ENCODE peak calls at places on chromosome 21, in five cellular contexts. K is esophagus squamous epithelium, F is breast epithelium, X is heart right ventricle, O is H9. Q is an unnamed sample.

GRCh38 chr21:42640486-42640885 is 12.9 kb upstream of the PDE9A start:
- DNase-seq in F (no peak), O (no peak), K (no peak), X (no peak), Q (no peak)

GRCh38 chr21:46091631-46092025 is 6.3 kb upstream of the COL6A2 start:
- DNase-seq in O (no peak), X (no peak), F (peak), K (no peak), Q (no peak)

GRCh38 chr21:46191686-46192575 is 7.7 kb upstream of the SPATC1L start:
- DNase-seq in X (no peak), K (no peak), F (no peak), O (no peak), Q (peak)

GRCh38 chr21:8991088-8991907 is 1530.1 kb upstream of the TPTE start:
- DNase-seq in X (no peak), K (no peak), F (no peak), O (peak), Q (no peak)

GRCh38 chr21:45525910-45526306 is 16.3 kb downstream of the SLC19A1 start:
- DNase-seq in F (no peak), O (no peak), K (no peak), X (no peak), Q (peak)

GRCh38 chr21:38795475-38795874 is 10.3 kb upstream of the ETS2 start:
- DNase-seq in K (no peak), O (no peak), X (no peak), F (no peak), Q (no peak)

GRCh38 chr21:44615881-44616590 is 4.2 kb downstream of the KRTAP10-8 start:
- DNase-seq in O (no peak), F (no peak), X (no peak), K (no peak), Q (no peak)

GRCh38 chr21:46142581-46143473 is 12.6 kb downstream of the FTCD start:
- DNase-seq in O (no peak), K (no peak), F (no peak), X (no peak), Q (no peak)

GRCh38 chr21:42190492-42190875 is 28.5 kb upstream of the ABCG1 start:
- DNase-seq in X (no peak), F (peak), K (no peak), O (no peak), Q (no peak)

GRCh38 chr21:44279621-44280260 is 5.9 kb upstream of the AIRE start:
- DNase-seq in O (no peak), K (no peak), F (no peak), X (no peak), Q (no peak)

GRCh38 chr21:43578677-43579313 is 80.5 kb downstream of the HSF2BP start:
- DNase-seq in O (no peak), K (no peak), F (no peak), X (no peak), Q (no peak)

GRCh38 chr21:46372014-46372485 is 48.1 kb downstream of the PCNT start:
- DNase-seq in K (no peak), F (no peak), X (no peak), O (no peak), Q (no peak)

GRCh38 chr21:41953831-41954653 is at the start of gene C2CD2:
- DNase-seq in F (no peak), X (peak), K (no peak), O (peak), Q (peak)

GRCh38 chr21:16145479-16145878 is 415.7 kb downstream of the USP25 start:
- DNase-seq in F (no peak), X (no peak), O (no peak), K (no peak), Q (no peak)

GRCh38 chr21:45615145-45615711 is 28.3 kb upstream of the PCBP3 start:
- DNase-seq in K (no peak), X (no peak), O (peak), F (no peak), Q (no peak)

GRCh38 chr21:41562101-41563000 is 54.4 kb upstream of the TMPRSS2 start:
- DNase-seq in K (no peak), F (no peak), X (peak), O (no peak), Q (no peak)

GRCh38 chr21:45935628-45936027 is 45.9 kb upstream of the COL6A1 start:
- DNase-seq in K (no peak), F (no peak), O (no peak), X (no peak), Q (no peak)

GRCh38 chr21:38333290-38334272 is 76.8 kb downstream of the KCNJ15 start:
- DNase-seq in X (no peak), O (no peak), F (no peak), K (no peak), Q (no peak)

GRCh38 chr21:45326169-45326833 is 38.6 kb upstream of the POFUT2 start:
- DNase-seq in F (no peak), K (no peak), X (no peak), O (no peak), Q (no peak)

GRCh38 chr21:38985423-38986378 is 180.0 kb downstream of the ETS2 start:
- DNase-seq in X (peak), O (no peak), K (no peak), F (peak), Q (peak)

GRCh38 chr21:46500224-46500861 is 41.7 kb downstream of the DIP2A start:
- DNase-seq in X (no peak), F (no peak), K (no peak), O (no peak), Q (no peak)

DNA sequence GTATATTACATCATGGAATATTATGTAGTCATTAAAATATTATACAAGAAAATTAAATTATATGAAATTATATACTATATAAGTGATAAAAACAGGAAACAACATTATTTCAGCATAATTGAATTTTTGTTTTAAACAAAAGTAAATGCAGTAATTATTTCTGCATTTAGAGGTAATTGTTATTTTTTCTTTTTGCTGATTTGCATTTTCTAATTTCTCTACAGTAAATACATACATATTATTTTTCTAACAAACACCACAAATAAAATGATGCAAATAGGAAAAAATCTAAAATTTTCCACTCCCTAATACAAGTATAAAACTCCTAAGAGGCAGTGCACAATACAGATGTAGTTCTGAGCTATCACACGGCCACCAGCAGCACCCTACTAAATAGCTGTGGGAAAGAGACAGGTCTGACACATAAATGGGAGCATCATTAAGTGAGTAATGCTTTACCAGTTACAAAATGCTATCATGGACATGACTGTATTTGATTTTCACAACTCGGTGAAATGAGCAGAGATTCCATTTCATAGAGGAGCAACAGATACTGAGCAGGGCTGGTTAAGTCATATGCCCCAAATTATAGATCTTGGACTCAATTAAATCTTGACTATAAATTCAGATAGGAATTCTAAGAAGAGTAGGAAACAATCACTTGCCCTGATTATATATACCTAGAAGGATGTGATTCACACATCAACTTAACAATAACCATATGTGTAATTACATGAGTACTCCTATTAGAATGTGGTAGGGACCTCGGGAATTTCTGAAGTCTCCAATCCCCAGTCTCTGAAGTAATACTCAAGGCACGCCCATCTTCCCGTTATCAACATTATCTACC is 49.0 kb downstream of the NRIP1 start:
- DNase-seq in K (no peak), X (no peak), F (no peak), O (no peak), Q (no peak)
- TF ChIP-seq CTCF in K (no peak), X (no peak), F (no peak), O (no peak), Q (no peak)

GRCh38 chr21:17636711-17637110 is 24.0 kb upstream of the BTG3 start:
- DNase-seq in K (no peak), X (no peak), F (no peak), O (no peak), Q (no peak)
- TF ChIP-seq CTCF in K (no peak), X (no peak), F (no peak), O (no peak), Q (no peak)

GRCh38 chr21:28904961-28905435 is 87.7 kb downstream of the LTN1 start:
- DNase-seq in X (no peak), F (no peak), O (no peak), K (no peak), Q (no peak)

GRCh38 chr21:28906841-28907240 is 85.8 kb downstream of the LTN1 start:
- DNase-seq in F (no peak), X (no peak), O (no peak), K (no peak), Q (no peak)

GRCh38 chr21:28910280-28910887 is 82.3 kb downstream of the LTN1 start:
- DNase-seq in X (no peak), O (no peak), K (no peak), F (no peak), Q (no peak)

GRCh38 chr21:28906236-28906635 is 86.4 kb downstream of the LTN1 start:
- DNase-seq in K (no peak), F (no peak), X (no peak), O (no peak), Q (no peak)

GRCh38 chr21:28908351-28908750 is 84.3 kb downstream of the LTN1 start:
- DNase-seq in O (no peak), X (no peak), F (no peak), K (no peak), Q (no peak)
- TF ChIP-seq CTCF in O (no peak), X (no peak), F (no peak), K (no peak), Q (no peak)

GRCh38 chr21:40466893-40467483 is 380.0 kb downstream of the DSCAM start:
- DNase-seq in O (no peak), K (no peak), F (no peak), X (peak), Q (no peak)
- TF ChIP-seq CTCF in O (peak), K (peak), F (peak), X (peak), Q (peak)

DNA sequence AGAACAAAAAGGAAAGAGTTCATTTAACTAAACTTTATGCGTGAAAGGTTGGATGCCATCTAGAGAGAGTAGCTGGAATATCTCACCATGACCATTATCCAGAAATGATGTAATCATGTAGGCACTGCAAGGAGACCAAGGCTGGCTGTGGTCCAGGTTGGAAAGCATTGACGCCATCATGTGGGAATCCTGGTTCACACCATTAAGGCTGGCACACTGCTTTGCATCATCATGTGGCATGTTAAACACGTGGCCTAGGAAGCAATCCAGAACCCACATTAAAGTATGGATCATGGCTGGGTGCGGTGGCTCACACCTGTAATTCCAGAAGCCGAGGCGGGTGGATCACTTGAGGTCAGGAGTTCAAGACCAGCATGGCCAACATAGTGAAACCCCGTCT is 4.3 kb downstream of the ADAMTS1 start:
- DNase-seq in X (peak), K (no peak), O (no peak), F (peak), Q (no peak)
- TF ChIP-seq CTCF in X (peak), K (no peak), O (no peak), F (no peak), Q (no peak)

DNA sequence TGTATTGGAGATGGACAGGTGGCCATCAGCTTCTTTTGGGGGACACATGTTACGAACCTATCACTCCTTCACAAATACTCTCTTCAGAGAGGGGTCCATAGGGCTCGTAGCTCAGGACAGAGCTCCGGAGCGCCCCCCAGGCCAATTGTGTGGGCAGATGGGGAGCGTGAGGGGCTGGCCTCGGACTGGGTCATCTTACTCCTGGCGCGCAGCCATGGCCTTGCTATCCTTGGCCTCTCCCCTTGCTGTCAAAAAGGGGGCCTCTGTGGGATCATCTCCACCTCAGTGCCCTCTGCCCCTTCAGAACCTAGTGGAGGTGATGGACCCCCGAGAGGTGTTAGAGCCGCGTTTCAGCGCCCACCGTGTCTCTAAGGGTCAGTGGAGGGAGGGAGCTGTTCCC is 35.0 kb downstream of the ATP5PO start:
- DNase-seq in X (no peak), F (no peak), O (no peak), K (no peak), Q (no peak)
- TF ChIP-seq CTCF in X (no peak), F (no peak), O (no peak), K (no peak), Q (no peak)

GRCh38 chr21:31985398-31985797 is 112.6 kb downstream of the HUNK start:
- DNase-seq in F (no peak), X (no peak), K (no peak), O (no peak), Q (no peak)
- TF ChIP-seq CTCF in F (no peak), X (no peak), K (no peak), O (peak), Q (no peak)

GRCh38 chr21:34670220-34670961 is 1.6 kb downstream of the CLIC6 start:
- DNase-seq in K (no peak), O (peak), F (no peak), X (no peak), Q (peak)

GRCh38 chr21:34673006-34673405 is 4.2 kb downstream of the CLIC6 start:
- DNase-seq in O (no peak), X (no peak), K (no peak), F (no peak), Q (no peak)

GRCh38 chr21:34671891-34672290 is 3.1 kb downstream of the CLIC6 start:
- DNase-seq in O (no peak), F (no peak), X (no peak), K (no peak), Q (no peak)

GRCh38 chr21:34669149-34669879 is 520 bp downstream of the CLIC6 start:
- DNase-seq in O (no peak), K (no peak), X (no peak), F (no peak), Q (no peak)

GRCh38 chr21:34670962-34671348 is 2.2 kb downstream of the CLIC6 start:
- DNase-seq in K (no peak), F (no peak), O (no peak), X (no peak), Q (no peak)
- TF ChIP-seq CTCF in K (no peak), F (no peak), O (peak), X (no peak), Q (peak)

GRCh38 chr21:24336491-24336890 is 1270.8 kb downstream of the MRPL39 start:
- DNase-seq in X (no peak), K (no peak), O (no peak), F (no peak), Q (no peak)
- TF ChIP-seq CTCF in X (no peak), K (no peak), O (no peak), F (no peak), Q (no peak)

Q was measured in mesothelial cell of epicardium.